ENCODE peak calls at places on chromosome 12, in seven cellular contexts. P, T, C, V, F, S and O are unnamed samples.

GRCh38 chr12:24764712-24765111 is 184.2 kb downstream of the BCAT1 start:
- ATAC-seq in T (no peak), C (no peak), P (no peak), F (no peak), S (no peak), V (no peak), O (no peak)

GRCh38 chr12:107998863-107999262 is 130.2 kb upstream of the WSCD2 start:
- ATAC-seq in P (no peak), V (no peak), C (no peak), F (no peak), T (no peak), S (no peak), O (no peak)

GRCh38 chr12:109558374-109559199 is 14.7 kb downstream of the MMAB start:
- ATAC-seq in C (no peak), P (no peak), F (no peak), S (no peak), T (no peak), V (no peak), O (no peak)

GRCh38 chr12:27622436-27623185 is 73.6 kb upstream of the REP15 start:
- ATAC-seq in S (no peak), F (no peak), C (no peak), V (no peak), P (no peak), T (no peak), O (no peak)

GRCh38 chr12:52817699-52818238 is 3.9 kb upstream of the KRT4 start:
- ATAC-seq in S (no peak), F (no peak), C (no peak), P (no peak), V (no peak), T (peak), O (no peak)

GRCh38 chr12:31323466-31324115 is 2.4 kb downstream of the SINHCAF start:
- ATAC-seq in C (peak), T (peak), F (peak), V (no peak), P (peak), S (peak), O (no peak)

GRCh38 chr12:68370006-68370590 is 37.9 kb upstream of the MDM1 start:
- ATAC-seq in P (no peak), S (no peak), F (no peak), V (peak), C (no peak), T (no peak), O (no peak)

GRCh38 chr12:119363037-119363436 is 28.5 kb downstream of the CCDC60 start:
- ATAC-seq in P (no peak), V (no peak), S (no peak), F (no peak), T (no peak), C (no peak), O (no peak)

GRCh38 chr12:9730011-9730410 is 2.9 kb downstream of the CLECL1 start:
- ATAC-seq in P (no peak), C (no peak), S (no peak), V (no peak), F (no peak), T (no peak), O (no peak)

GRCh38 chr12:76919388-76920181 is 40.8 kb upstream of the CSRP2 start:
- ATAC-seq in T (no peak), F (no peak), S (peak), P (no peak), C (no peak), V (no peak), O (no peak)

GRCh38 chr12:68264175-68264863 is 10.9 kb upstream of the IL22 start:
- ATAC-seq in P (no peak), C (no peak), S (no peak), V (no peak), F (no peak), T (no peak), O (no peak)

GRCh38 chr12:107264667-107265066 is 171.3 kb upstream of the CRY1 start:
- ATAC-seq in S (no peak), V (no peak), F (no peak), C (no peak), P (no peak), T (peak), O (no peak)

GRCh38 chr12:71865757-71866536 is 26.4 kb downstream of the TBC1D15 start:
- ATAC-seq in C (no peak), T (no peak), V (peak), P (no peak), F (peak), S (peak), O (no peak)

GRCh38 chr12:86283607-86284006 is 27.4 kb upstream of the MGAT4C start:
- ATAC-seq in F (no peak), T (no peak), C (no peak), S (no peak), V (no peak), P (no peak), O (no peak)
- H3K27ac ChIP-seq in F (no peak), T (no peak), C (no peak), S (no peak), V (no peak), P (no peak), O (no peak)

GRCh38 chr12:116332705-116333380 is 55.4 kb upstream of the MED13L start:
- ATAC-seq in F (no peak), P (peak), C (no peak), S (no peak), T (no peak), V (no peak), O (no peak)
- H3K27ac ChIP-seq in F (no peak), P (no peak), C (no peak), S (no peak), T (no peak), V (no peak), O (no peak)

GRCh38 chr12:104413330-104413729 is 43.4 kb upstream of the CHST11 start:
- ATAC-seq in V (no peak), C (no peak), T (no peak), F (no peak), S (no peak), P (no peak), O (no peak)

GRCh38 chr12:104416637-104417036 is 40.1 kb upstream of the CHST11 start:
- ATAC-seq in T (no peak), C (no peak), V (no peak), S (no peak), P (no peak), F (no peak), O (no peak)

GRCh38 chr12:104416160-104416559 is 40.6 kb upstream of the CHST11 start:
- ATAC-seq in P (no peak), V (no peak), T (no peak), S (no peak), C (no peak), F (no peak), O (no peak)

GRCh38 chr12:104414581-104415305 is 42.0 kb upstream of the CHST11 start:
- ATAC-seq in S (no peak), P (no peak), C (no peak), T (no peak), F (no peak), V (no peak), O (no peak)

DNA sequence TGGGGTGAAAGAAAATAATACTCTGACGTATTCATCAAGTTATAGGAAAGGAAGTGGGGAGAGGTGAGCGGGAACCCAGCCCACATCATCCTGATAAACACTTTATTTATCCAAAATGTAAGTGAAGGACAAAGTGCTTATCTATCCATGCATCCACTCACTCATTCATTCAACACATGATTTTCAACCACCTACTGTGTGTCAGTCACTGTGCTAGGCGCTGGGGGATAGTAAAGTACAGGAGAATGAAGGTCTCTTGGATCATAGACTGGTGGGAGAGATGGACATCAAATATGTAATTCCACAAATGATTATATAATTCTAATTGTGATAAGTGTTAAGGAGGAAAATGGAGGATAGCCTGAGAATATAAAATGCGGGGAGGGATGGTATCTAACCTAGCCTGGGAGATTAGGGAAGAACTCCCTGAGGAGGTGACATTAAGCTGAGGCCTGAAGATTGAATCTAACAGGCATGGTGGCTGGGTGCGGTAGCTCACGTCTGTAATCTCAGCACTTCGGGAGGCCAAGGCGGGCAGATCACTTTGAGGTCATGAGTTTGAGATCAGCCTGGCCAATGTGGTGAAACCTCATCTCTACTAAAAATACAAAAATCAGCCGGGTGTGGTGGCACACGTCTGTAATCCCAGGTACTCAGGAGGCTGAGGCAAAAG is 41.3 kb upstream of the CHST11 start:
- ATAC-seq in T (no peak), V (no peak), F (no peak), S (no peak), P (no peak), C (no peak), O (no peak)
- H3K27ac ChIP-seq in T (no peak), V (no peak), F (no peak), S (no peak), P (no peak), C (no peak), O (no peak)

GRCh38 chr12:46214668-46215429 is 54.0 kb downstream of the SLC38A1 start:
- ATAC-seq in F (peak), V (no peak), S (peak), C (no peak), P (peak), T (peak), O (peak)
- H3K27ac ChIP-seq in F (peak), V (no peak), S (no peak), C (no peak), P (no peak), T (peak), O (peak)

DNA sequence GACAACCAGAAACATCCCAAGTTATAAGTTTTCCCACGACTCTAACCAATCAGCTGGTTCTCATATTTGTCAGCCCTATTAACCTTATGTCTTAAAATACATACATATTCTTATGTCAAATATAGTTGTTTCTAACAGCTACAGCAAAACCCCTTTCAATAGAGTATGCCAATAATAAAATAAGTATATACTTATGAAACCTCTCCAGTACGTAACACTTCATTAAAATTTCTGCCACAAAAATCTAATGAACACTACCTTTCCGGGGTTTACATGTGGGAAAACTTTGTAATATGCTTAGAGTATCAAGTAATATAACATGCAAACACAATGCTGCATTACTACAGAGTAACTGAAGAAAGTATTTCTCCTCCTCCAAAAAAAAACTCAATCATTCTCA is 1.8 kb downstream of the LRP6 start:
- ATAC-seq in T (no peak), F (no peak), P (no peak), S (no peak), V (no peak), C (no peak), O (no peak)
- H3K27ac ChIP-seq in T (no peak), F (no peak), P (peak), S (peak), V (no peak), C (no peak), O (peak)

GRCh38 chr12:96091833-96092232 is 56.4 kb upstream of the LTA4H start:
- ATAC-seq in P (no peak), V (no peak), S (no peak), C (no peak), T (no peak), F (no peak), O (no peak)
- H3K27ac ChIP-seq in P (no peak), V (no peak), S (no peak), C (no peak), T (no peak), F (no peak), O (no peak)

DNA sequence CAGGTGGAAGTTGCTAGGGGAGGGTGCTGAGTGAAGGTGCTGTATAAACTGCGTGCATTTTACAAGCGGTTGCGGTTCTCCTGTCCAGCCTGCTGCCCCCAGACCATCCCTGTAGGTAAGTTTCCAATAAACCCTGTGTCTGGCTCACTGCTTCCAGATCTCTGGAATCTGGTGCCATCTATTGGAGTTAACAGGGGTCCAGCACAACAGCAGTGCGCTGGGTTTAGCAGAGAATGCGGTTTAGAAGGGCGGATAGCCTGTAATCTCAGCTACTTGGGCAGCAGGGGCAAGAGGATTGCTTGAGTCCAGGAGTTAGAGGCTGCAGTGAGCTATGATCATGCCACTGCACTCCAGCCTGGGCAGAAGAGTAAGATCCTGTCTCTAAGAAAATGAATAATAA is 4.9 kb downstream of the AACS start:
- ATAC-seq in P (no peak), F (no peak), S (no peak), T (no peak), V (no peak), C (no peak), O (no peak)
- H3K27ac ChIP-seq in P (no peak), F (no peak), S (no peak), T (no peak), V (peak), C (no peak), O (no peak)

DNA sequence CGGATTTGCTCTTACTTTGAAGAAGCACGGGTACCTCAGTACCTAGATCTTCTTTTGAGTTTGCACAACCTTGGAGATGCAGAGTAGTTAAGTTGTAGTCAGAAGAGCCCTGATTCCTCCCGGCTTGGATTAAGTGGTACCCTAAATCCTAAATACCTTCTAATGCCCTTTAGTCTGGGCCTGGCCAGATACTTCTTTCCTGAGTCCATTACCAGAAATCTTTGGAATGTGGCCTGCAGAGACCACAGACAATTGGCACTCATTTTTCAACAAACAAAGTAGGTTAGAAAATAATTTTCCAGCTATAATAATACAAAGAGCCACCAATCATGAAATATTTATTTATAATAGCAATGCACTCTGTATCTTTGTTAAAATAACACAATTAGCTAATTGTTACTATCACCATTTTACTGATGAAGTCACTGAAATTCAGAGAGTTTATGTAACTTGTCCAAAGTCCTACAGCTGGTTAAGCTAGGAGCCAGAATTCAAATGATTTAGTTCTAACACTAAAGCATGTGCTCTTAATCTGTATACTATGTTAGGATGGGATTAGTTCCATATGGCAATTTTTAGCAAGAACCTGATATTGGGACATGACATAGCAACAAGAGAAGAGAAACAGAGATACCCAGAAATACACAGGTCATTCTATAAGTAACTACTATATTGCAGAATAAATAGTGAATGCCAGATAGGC is 132.1 kb upstream of the PDZRN4 start:
- ATAC-seq in T (no peak), P (no peak), C (no peak), S (no peak), F (no peak), V (no peak), O (no peak)
- H3K27ac ChIP-seq in T (no peak), P (no peak), C (no peak), S (no peak), F (no peak), V (no peak), O (no peak)

GRCh38 chr12:6083606-6084005 is 40.9 kb downstream of the VWF start:
- ATAC-seq in C (no peak), S (no peak), P (no peak), F (no peak), T (no peak), V (no peak), O (no peak)

GRCh38 chr12:6086316-6086715 is 38.2 kb downstream of the VWF start:
- ATAC-seq in P (no peak), C (no peak), T (no peak), S (no peak), F (no peak), V (no peak), O (no peak)

GRCh38 chr12:6084969-6085450 is 39.5 kb downstream of the VWF start:
- ATAC-seq in C (peak), S (no peak), P (no peak), T (no peak), V (no peak), F (no peak), O (peak)

GRCh38 chr12:6084261-6084968 is 40.1 kb downstream of the VWF start:
- ATAC-seq in C (peak), V (peak), T (no peak), P (peak), F (no peak), S (no peak), O (peak)

DNA sequence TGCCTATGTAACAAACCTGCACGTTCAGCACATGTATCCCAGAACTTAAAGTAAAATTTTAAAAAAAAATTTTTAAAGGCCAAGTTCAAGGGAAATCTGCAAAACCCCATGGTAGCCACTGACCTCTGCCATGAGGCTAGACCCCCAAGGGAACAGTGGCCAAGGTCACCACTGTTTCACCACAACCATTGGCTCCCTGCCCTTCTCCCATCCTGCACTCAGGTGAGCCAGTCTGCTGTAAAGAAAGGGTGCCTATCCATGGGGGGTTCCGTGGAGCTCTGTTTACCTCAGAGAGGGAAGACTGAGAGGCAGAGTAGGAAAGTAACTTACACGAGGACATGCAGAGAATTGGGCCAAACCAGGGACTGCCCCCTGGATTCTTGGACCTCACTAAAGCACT is 38.6 kb downstream of the VWF start:
- ATAC-seq in C (no peak), T (no peak), P (no peak), V (no peak), S (no peak), F (no peak), O (no peak)
- H3K27ac ChIP-seq in C (no peak), T (no peak), P (no peak), V (no peak), S (no peak), F (no peak), O (no peak)

DNA sequence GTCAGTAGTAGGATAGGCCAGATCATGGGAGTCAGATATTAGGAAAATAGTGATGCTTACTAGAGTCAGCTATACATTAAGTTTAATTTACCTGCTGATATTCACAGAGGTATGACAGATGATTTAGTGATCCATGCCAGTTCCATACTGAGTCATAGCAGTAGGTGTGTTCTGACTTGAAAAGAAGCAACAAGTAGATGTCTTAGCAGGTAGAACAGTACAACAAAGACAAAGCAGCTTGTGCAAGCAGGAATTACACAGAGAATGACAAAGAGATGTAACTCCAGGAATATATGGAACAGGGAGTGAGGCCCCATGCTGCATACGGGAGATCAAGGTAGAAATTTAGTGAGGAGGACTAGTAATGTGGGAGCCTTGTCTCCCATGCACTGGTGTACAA is 556.9 kb downstream of the SLC16A7 start:
- ATAC-seq in P (no peak), C (peak), S (no peak), T (no peak), F (no peak), V (no peak), O (no peak)
- H3K27ac ChIP-seq in P (no peak), C (peak), S (no peak), T (no peak), F (no peak), V (no peak), O (no peak)